ENCODE peak calls at places on chromosomes 12 and 14, in five cellular contexts. C, Z, H, D and U are unnamed samples.

GRCh38 chr14:98847520-98848468 is 424.2 kb downstream of the BCL11B start:
- DNase-seq in Z (no peak), H (no peak), D (no peak), C (no peak), U (no peak)

GRCh38 chr12:6818246-6819006 is 3.2 kb upstream of the GPR162 start:
- DNase-seq in Z (peak), D (no peak), H (no peak), C (no peak), U (no peak)

GRCh38 chr12:92036771-92037453 is 108.7 kb downstream of the BTG1 start:
- DNase-seq in H (peak), Z (no peak), D (no peak), C (no peak), U (no peak)

GRCh38 chr12:122908915-122909314 is 13.0 kb upstream of the VPS37B start:
- DNase-seq in D (no peak), C (no peak), Z (no peak), H (no peak), U (no peak)

GRCh38 chr12:124705545-124706138 is 138.2 kb upstream of the NCOR2 start:
- DNase-seq in H (no peak), C (no peak), Z (no peak), D (peak), U (no peak)

GRCh38 chr12:46752396-46752795 is 73.4 kb downstream of the SLC38A4 start:
- DNase-seq in D (no peak), Z (no peak), C (no peak), H (no peak), U (no peak)

GRCh38 chr12:48276621-48277020 is 73.5 kb upstream of the OR10AD1 start:
- DNase-seq in Z (no peak), D (no peak), C (no peak), H (no peak), U (no peak)

GRCh38 chr12:22631863-22632463 is 7.0 kb downstream of the ETNK1 start:
- DNase-seq in C (no peak), Z (no peak), H (peak), D (no peak), U (no peak)

GRCh38 chr12:49984476-49984890 is 11.7 kb downstream of the AQP6 start:
- DNase-seq in D (no peak), Z (peak), H (no peak), C (no peak), U (no peak)

GRCh38 chr14:75482366-75482765 is 39.9 kb upstream of the BATF start:
- DNase-seq in Z (no peak), D (no peak), H (no peak), C (no peak), U (no peak)

GRCh38 chr12:111645433-111645832 is 40.3 kb downstream of the BRAP start:
- DNase-seq in D (no peak), H (no peak), C (no peak), Z (no peak), U (no peak)

GRCh38 chr14:102907980-102908730 is 14.3 kb upstream of the AMN start:
- DNase-seq in D (no peak), H (no peak), Z (no peak), C (no peak), U (no peak)

GRCh38 chr12:65389436-65389835 is 111.0 kb downstream of the MSRB3 start:
- DNase-seq in C (no peak), Z (peak), H (no peak), D (no peak), U (no peak)

GRCh38 chr12:50537538-50537919 is 32.7 kb downstream of the DIP2B start:
- DNase-seq in H (peak), D (no peak), Z (no peak), C (no peak), U (no peak)

GRCh38 chr14:92586001-92586947 is 72.7 kb downstream of the RIN3 start:
- DNase-seq in Z (no peak), H (peak), C (no peak), D (no peak), U (peak)

GRCh38 chr14:22491683-22492483 is 97.1 kb downstream of the DAD1 start:
- DNase-seq in C (no peak), D (no peak), H (no peak), Z (no peak), U (peak)

GRCh38 chr14:72948481-72949138 is 22.3 kb downstream of the DCAF4 start:
- DNase-seq in Z (peak), D (no peak), H (peak), C (no peak), U (no peak)